ENCODE peak calls at places on chromosomes 13 and 19, in six cellular contexts. One of them, this sample, is unnamed.

GRCh38 chr13:97188207-97188606 is 33.9 kb upstream of the MBNL2 start:
- DNase-seq in activated CD8-positive, alpha-beta memory T cell treated with anti-CD3 and anti-CD28 coated beads, Interleukin-2, amount 50 U/mL, for 4 hours: no peak
- DNase-seq in T-helper 17 cell: no peak
- DNase-seq in HTR-8/SVneo: no peak
- DNase-seq in left kidney: no peak
- DNase-seq in T-cell: no peak
- DNase-seq in this sample: no peak

GRCh38 chr13:26558912-26559485 is 1.5 kb downstream of the WASF3 start:
- DNase-seq in activated CD8-positive, alpha-beta memory T cell treated with anti-CD3 and anti-CD28 coated beads, Interleukin-2, amount 50 U/mL, for 4 hours: no peak
- DNase-seq in T-helper 17 cell: no peak
- DNase-seq in HTR-8/SVneo: no peak
- DNase-seq in left kidney: peak
- DNase-seq in T-cell: no peak
- DNase-seq in this sample: no peak

GRCh38 chr19:8444677-8445487 is at the start of gene HNRNPM:
- DNase-seq in activated CD8-positive, alpha-beta memory T cell treated with anti-CD3 and anti-CD28 coated beads, Interleukin-2, amount 50 U/mL, for 4 hours: peak
- DNase-seq in T-helper 17 cell: peak
- DNase-seq in HTR-8/SVneo: peak
- DNase-seq in left kidney: peak
- DNase-seq in T-cell: peak
- DNase-seq in this sample: peak

GRCh38 chr19:20179946-20180345 is 12.9 kb downstream of the ZNF486 start:
- DNase-seq in activated CD8-positive, alpha-beta memory T cell treated with anti-CD3 and anti-CD28 coated beads, Interleukin-2, amount 50 U/mL, for 4 hours: no peak
- DNase-seq in T-helper 17 cell: no peak
- DNase-seq in HTR-8/SVneo: no peak
- DNase-seq in left kidney: no peak
- DNase-seq in T-cell: no peak
- DNase-seq in this sample: no peak

GRCh38 chr13:113796948-113797676 is 38.1 kb downstream of the TMEM255B start:
- DNase-seq in activated CD8-positive, alpha-beta memory T cell treated with anti-CD3 and anti-CD28 coated beads, Interleukin-2, amount 50 U/mL, for 4 hours: peak
- DNase-seq in T-helper 17 cell: no peak
- DNase-seq in HTR-8/SVneo: no peak
- DNase-seq in left kidney: no peak
- DNase-seq in T-cell: no peak
- DNase-seq in this sample: no peak

GRCh38 chr13:19959141-19959830 is 759 bp downstream of the ZMYM2 start:
- DNase-seq in activated CD8-positive, alpha-beta memory T cell treated with anti-CD3 and anti-CD28 coated beads, Interleukin-2, amount 50 U/mL, for 4 hours: peak
- DNase-seq in T-helper 17 cell: peak
- DNase-seq in HTR-8/SVneo: no peak
- DNase-seq in left kidney: peak
- DNase-seq in T-cell: peak
- DNase-seq in this sample: peak

GRCh38 chr13:47480121-47480520 is 521.0 kb downstream of the SUCLA2 start:
- DNase-seq in activated CD8-positive, alpha-beta memory T cell treated with anti-CD3 and anti-CD28 coated beads, Interleukin-2, amount 50 U/mL, for 4 hours: no peak
- DNase-seq in T-helper 17 cell: no peak
- DNase-seq in HTR-8/SVneo: no peak
- DNase-seq in left kidney: no peak
- DNase-seq in T-cell: no peak
- DNase-seq in this sample: no peak

GRCh38 chr13:80342541-80343371 is 1.8 kb upstream of the SPRY2 start:
- DNase-seq in activated CD8-positive, alpha-beta memory T cell treated with anti-CD3 and anti-CD28 coated beads, Interleukin-2, amount 50 U/mL, for 4 hours: peak
- DNase-seq in T-helper 17 cell: peak
- DNase-seq in HTR-8/SVneo: peak
- DNase-seq in left kidney: peak
- DNase-seq in T-cell: peak
- DNase-seq in this sample: peak

GRCh38 chr13:76148926-76149325 is 512.8 kb downstream of the LMO7 start:
- DNase-seq in activated CD8-positive, alpha-beta memory T cell treated with anti-CD3 and anti-CD28 coated beads, Interleukin-2, amount 50 U/mL, for 4 hours: no peak
- DNase-seq in T-helper 17 cell: no peak
- DNase-seq in HTR-8/SVneo: peak
- DNase-seq in left kidney: no peak
- DNase-seq in T-cell: no peak
- DNase-seq in this sample: no peak

GRCh38 chr19:10612515-10613119 is 12.7 kb upstream of the SLC44A2 start:
- DNase-seq in activated CD8-positive, alpha-beta memory T cell treated with anti-CD3 and anti-CD28 coated beads, Interleukin-2, amount 50 U/mL, for 4 hours: no peak
- DNase-seq in T-helper 17 cell: no peak
- DNase-seq in HTR-8/SVneo: no peak
- DNase-seq in left kidney: no peak
- DNase-seq in T-cell: no peak
- DNase-seq in this sample: no peak

GRCh38 chr13:109572389-109572788 is 214.0 kb downstream of the IRS2 start:
- DNase-seq in activated CD8-positive, alpha-beta memory T cell treated with anti-CD3 and anti-CD28 coated beads, Interleukin-2, amount 50 U/mL, for 4 hours: no peak
- DNase-seq in T-helper 17 cell: no peak
- DNase-seq in HTR-8/SVneo: no peak
- DNase-seq in left kidney: no peak
- DNase-seq in T-cell: no peak
- DNase-seq in this sample: no peak

GRCh38 chr13:24651718-24652345 is 28.4 kb upstream of the ATP12A start:
- DNase-seq in activated CD8-positive, alpha-beta memory T cell treated with anti-CD3 and anti-CD28 coated beads, Interleukin-2, amount 50 U/mL, for 4 hours: no peak
- DNase-seq in T-helper 17 cell: no peak
- DNase-seq in HTR-8/SVneo: no peak
- DNase-seq in left kidney: peak
- DNase-seq in T-cell: no peak
- DNase-seq in this sample: no peak

GRCh38 chr13:93180376-93180966 is 46.1 kb upstream of the GPC6 start:
- DNase-seq in activated CD8-positive, alpha-beta memory T cell treated with anti-CD3 and anti-CD28 coated beads, Interleukin-2, amount 50 U/mL, for 4 hours: no peak
- DNase-seq in T-helper 17 cell: no peak
- DNase-seq in HTR-8/SVneo: no peak
- DNase-seq in left kidney: no peak
- DNase-seq in T-cell: no peak
- DNase-seq in this sample: no peak

GRCh38 chr13:46160474-46161066 is 21.4 kb downstream of the LCP1 start:
- DNase-seq in activated CD8-positive, alpha-beta memory T cell treated with anti-CD3 and anti-CD28 coated beads, Interleukin-2, amount 50 U/mL, for 4 hours: no peak
- DNase-seq in T-helper 17 cell: no peak
- DNase-seq in HTR-8/SVneo: peak
- DNase-seq in left kidney: peak
- DNase-seq in T-cell: no peak
- DNase-seq in this sample: peak

GRCh38 chr13:108987945-108988344 is 358.5 kb downstream of the MYO16 start:
- DNase-seq in activated CD8-positive, alpha-beta memory T cell treated with anti-CD3 and anti-CD28 coated beads, Interleukin-2, amount 50 U/mL, for 4 hours: no peak
- DNase-seq in T-helper 17 cell: no peak
- DNase-seq in HTR-8/SVneo: no peak
- DNase-seq in left kidney: no peak
- DNase-seq in T-cell: no peak
- DNase-seq in this sample: no peak

GRCh38 chr13:101695870-101696516 is 243.5 kb downstream of the ITGBL1 start:
- DNase-seq in activated CD8-positive, alpha-beta memory T cell treated with anti-CD3 and anti-CD28 coated beads, Interleukin-2, amount 50 U/mL, for 4 hours: no peak
- DNase-seq in T-helper 17 cell: no peak
- DNase-seq in HTR-8/SVneo: no peak
- DNase-seq in left kidney: no peak
- DNase-seq in T-cell: no peak
- DNase-seq in this sample: no peak

GRCh38 chr19:55322495-55322894 is 2.6 kb downstream of the TMEM150B start:
- DNase-seq in activated CD8-positive, alpha-beta memory T cell treated with anti-CD3 and anti-CD28 coated beads, Interleukin-2, amount 50 U/mL, for 4 hours: no peak
- DNase-seq in T-helper 17 cell: no peak
- DNase-seq in HTR-8/SVneo: no peak
- DNase-seq in left kidney: no peak
- DNase-seq in T-cell: no peak
- DNase-seq in this sample: no peak

GRCh38 chr19:29665215-29665825 is at the start of gene PLEKHF1:
- DNase-seq in activated CD8-positive, alpha-beta memory T cell treated with anti-CD3 and anti-CD28 coated beads, Interleukin-2, amount 50 U/mL, for 4 hours: peak
- DNase-seq in T-helper 17 cell: peak
- DNase-seq in HTR-8/SVneo: peak
- DNase-seq in left kidney: peak
- DNase-seq in T-cell: peak
- DNase-seq in this sample: peak

GRCh38 chr19:19752760-19753403 is 20.0 kb upstream of the ZNF14 start:
- DNase-seq in activated CD8-positive, alpha-beta memory T cell treated with anti-CD3 and anti-CD28 coated beads, Interleukin-2, amount 50 U/mL, for 4 hours: no peak
- DNase-seq in T-helper 17 cell: no peak
- DNase-seq in HTR-8/SVneo: no peak
- DNase-seq in left kidney: no peak
- DNase-seq in T-cell: no peak
- DNase-seq in this sample: no peak

GRCh38 chr19:42515241-42515832 is 12.9 kb downstream of the CEACAM1 start:
- DNase-seq in activated CD8-positive, alpha-beta memory T cell treated with anti-CD3 and anti-CD28 coated beads, Interleukin-2, amount 50 U/mL, for 4 hours: no peak
- DNase-seq in T-helper 17 cell: no peak
- DNase-seq in HTR-8/SVneo: no peak
- DNase-seq in left kidney: no peak
- DNase-seq in T-cell: no peak
- DNase-seq in this sample: no peak

GRCh38 chr13:47794963-47795362 is 206.1 kb downstream of the SUCLA2 start:
- DNase-seq in activated CD8-positive, alpha-beta memory T cell treated with anti-CD3 and anti-CD28 coated beads, Interleukin-2, amount 50 U/mL, for 4 hours: no peak
- DNase-seq in T-helper 17 cell: no peak
- DNase-seq in HTR-8/SVneo: no peak
- DNase-seq in left kidney: peak
- DNase-seq in T-cell: no peak
- DNase-seq in this sample: no peak

GRCh38 chr13:42490676-42491075 is 83.3 kb upstream of the TNFSF11 start:
- DNase-seq in activated CD8-positive, alpha-beta memory T cell treated with anti-CD3 and anti-CD28 coated beads, Interleukin-2, amount 50 U/mL, for 4 hours: no peak
- DNase-seq in T-helper 17 cell: no peak
- DNase-seq in HTR-8/SVneo: no peak
- DNase-seq in left kidney: no peak
- DNase-seq in T-cell: no peak
- DNase-seq in this sample: no peak

GRCh38 chr19:29795882-29796523 is 15.8 kb upstream of the CCNE1 start:
- DNase-seq in activated CD8-positive, alpha-beta memory T cell treated with anti-CD3 and anti-CD28 coated beads, Interleukin-2, amount 50 U/mL, for 4 hours: no peak
- DNase-seq in T-helper 17 cell: no peak
- DNase-seq in HTR-8/SVneo: no peak
- DNase-seq in left kidney: peak
- DNase-seq in T-cell: no peak
- DNase-seq in this sample: no peak

GRCh38 chr19:4557971-4558941 is 1.2 kb downstream of the SEMA6B start:
- DNase-seq in activated CD8-positive, alpha-beta memory T cell treated with anti-CD3 and anti-CD28 coated beads, Interleukin-2, amount 50 U/mL, for 4 hours: peak
- DNase-seq in T-helper 17 cell: no peak
- DNase-seq in HTR-8/SVneo: no peak
- DNase-seq in left kidney: peak
- DNase-seq in T-cell: no peak
- DNase-seq in this sample: no peak

GRCh38 chr19:49853852-49854849 is 3.2 kb downstream of the PTOV1 start:
- DNase-seq in activated CD8-positive, alpha-beta memory T cell treated with anti-CD3 and anti-CD28 coated beads, Interleukin-2, amount 50 U/mL, for 4 hours: peak
- DNase-seq in T-helper 17 cell: no peak
- DNase-seq in HTR-8/SVneo: no peak
- DNase-seq in left kidney: no peak
- DNase-seq in T-cell: no peak
- DNase-seq in this sample: no peak

GRCh38 chr19:8988204-8988603 is 22.0 kb downstream of the MUC16 start:
- DNase-seq in activated CD8-positive, alpha-beta memory T cell treated with anti-CD3 and anti-CD28 coated beads, Interleukin-2, amount 50 U/mL, for 4 hours: no peak
- DNase-seq in T-helper 17 cell: no peak
- DNase-seq in HTR-8/SVneo: no peak
- DNase-seq in left kidney: no peak
- DNase-seq in T-cell: no peak
- DNase-seq in this sample: no peak

This sample was measured in central memory CD4-positive, alpha-beta T cell.